ENCODE peak calls at places on chromosomes 4 and X, in five cellular contexts. B, R, O, C and K are unnamed samples.

GRCh38 chrX:14032383-14032782 is 2.7 kb upstream of the GEMIN8 start:
- DNase-seq in B (no peak), R (peak; percentile 22), O (peak; percentile 51), C (peak; percentile 40), K (no peak)

GRCh38 chrX:17405225-17405969 is 30.4 kb downstream of the NHS start:
- DNase-seq in B (no peak), R (peak; percentile 61), O (no peak), C (no peak), K (no peak)

GRCh38 chr4:147639388-147639787 is 22.2 kb downstream of the TMEM184C start:
- DNase-seq in B (no peak), R (no peak), O (no peak), C (no peak), K (no peak)

GRCh38 chr4:15495621-15496020 is 25.9 kb downstream of the CC2D2A start:
- DNase-seq in B (no peak), R (no peak), O (no peak), C (no peak), K (no peak)

GRCh38 chr4:66906314-66906713 is 639.0 kb downstream of the CENPC start:
- DNase-seq in B (no peak), R (no peak), O (no peak), C (peak; percentile 51), K (no peak)

GRCh38 chr4:1172971-1173757 is 781 bp upstream of the SPON2 start:
- DNase-seq in B (no peak), R (peak; percentile 64), O (no peak), C (no peak), K (peak; percentile 59)

GRCh38 chrX:40773809-40774208 is 38.5 kb upstream of the MED14 start:
- DNase-seq in B (no peak), R (peak; percentile 52), O (no peak), C (no peak), K (no peak)

GRCh38 chrX:124194209-124194608 is 138.3 kb upstream of the TEX13D start:
- DNase-seq in B (no peak), R (no peak), O (no peak), C (no peak), K (no peak)

GRCh38 chr4:55214172-55214571 is 88.8 kb upstream of the KDR start:
- DNase-seq in B (no peak), R (peak; percentile 2), O (no peak), C (no peak), K (no peak)

GRCh38 chrX:84046403-84046984 is 141.5 kb downstream of the RPS6KA6 start:
- DNase-seq in B (no peak), R (peak; percentile 8), O (peak; percentile 2), C (peak; percentile 9), K (peak; percentile 15)

GRCh38 chr4:102438873-102439614 is 62.1 kb upstream of the NFKB1 start:
- DNase-seq in B (no peak), R (peak; percentile 94), O (no peak), C (peak; percentile 17), K (peak; percentile 91)

GRCh38 chr4:14218641-14219040 is 591.1 kb upstream of the BOD1L1 start:
- DNase-seq in B (no peak), R (no peak), O (no peak), C (no peak), K (no peak)

GRCh38 chr4:163382178-163382869 is 38.6 kb downstream of the NPY5R start:
- DNase-seq in B (no peak), R (no peak), O (no peak), C (no peak), K (no peak)

GRCh38 chrX:9141496-9141895 is 107.6 kb upstream of the FAM9B start:
- DNase-seq in B (no peak), R (peak; percentile 73), O (no peak), C (no peak), K (no peak)

GRCh38 chrX:39261446-39262147 is 460.3 kb downstream of the MID1IP1 start:
- DNase-seq in B (no peak), R (peak; percentile 45), O (peak; percentile 4), C (peak; percentile 0), K (no peak)

GRCh38 chr4:55407119-55407518 is 11.4 kb downstream of the TMEM165 start:
- DNase-seq in B (no peak), R (no peak), O (no peak), C (no peak), K (no peak)

GRCh38 chrX:40144576-40144975 is 46.8 kb upstream of the BCOR start:
- DNase-seq in B (no peak), R (no peak), O (no peak), C (no peak), K (no peak)

GRCh38 chr4:15410750-15411149 is 17.1 kb upstream of the C1QTNF7 start:
- DNase-seq in B (no peak), R (no peak), O (peak; percentile 24), C (no peak), K (no peak)

GRCh38 chrX:34638116-34638515 is 19.0 kb downstream of the TMEM47 start:
- DNase-seq in B (no peak), R (peak; percentile 21), O (no peak), C (no peak), K (no peak)

GRCh38 chr4:94890579-94890978 is 132.8 kb downstream of the BMPR1B start:
- DNase-seq in B (no peak), R (no peak), O (no peak), C (no peak), K (no peak)

GRCh38 chr4:96305030-96305429 is 465.1 kb downstream of the PDHA2 start:
- DNase-seq in B (no peak), R (no peak), O (no peak), C (no peak), K (no peak)

GRCh38 chr4:180377741-180378140 is 1865.5 kb upstream of the TENM3 start:
- DNase-seq in B (no peak), R (no peak), O (no peak), C (peak; percentile 2), K (no peak)

GRCh38 chr4:23889814-23890269 is at the start of gene PPARGC1A:
- DNase-seq in B (no peak), R (no peak), O (no peak), C (peak; percentile 55), K (no peak)

GRCh38 chr4:105558277-105558676 is 5.9 kb downstream of the ARHGEF38 start:
- DNase-seq in B (no peak), R (no peak), O (no peak), C (no peak), K (no peak)

GRCh38 chr4:52861879-52862604 is at the start of gene RASL11B:
- DNase-seq in B (peak; percentile 4), R (peak; percentile 37), O (peak; percentile 86), C (peak; percentile 51), K (peak; percentile 25)

GRCh38 chrX:35115205-35115604 is 172.6 kb downstream of the FAM47B start:
- DNase-seq in B (no peak), R (peak; percentile 68), O (no peak), C (no peak), K (peak; percentile 8)

GRCh38 chr4:22190855-22191254 is 242.3 kb upstream of the KCNIP4 start:
- DNase-seq in B (no peak), R (peak; percentile 34), O (no peak), C (no peak), K (no peak)

GRCh38 chr4:66681962-66682361 is 863.3 kb downstream of the CENPC start:
- DNase-seq in B (no peak), R (no peak), O (no peak), C (no peak), K (no peak)

GRCh38 chr4:151785484-151786157 is 24.8 kb upstream of the GATB start:
- DNase-seq in B (no peak), R (no peak), O (no peak), C (no peak), K (no peak)

GRCh38 chr4:88841635-88842034 is 144.0 kb upstream of the NAP1L5 start:
- DNase-seq in B (no peak), R (peak; percentile 25), O (no peak), C (no peak), K (peak; percentile 52)

GRCh38 chrX:86002076-86002896 is 45.1 kb downstream of the CHM start:
- DNase-seq in B (no peak), R (peak; percentile 5), O (no peak), C (no peak), K (no peak)

GRCh38 chrX:109393859-109394258 is 88.0 kb downstream of the GUCY2F start:
- DNase-seq in B (no peak), R (no peak), O (no peak), C (no peak), K (no peak)

GRCh38 chrX:87961471-87961870 is 443.9 kb downstream of the KLHL4 start:
- DNase-seq in B (no peak), R (no peak), O (no peak), C (peak; percentile 50), K (no peak)

GRCh38 chr4:110848787-110849186 is 225.9 kb upstream of the PITX2 start:
- DNase-seq in B (no peak), R (no peak), O (no peak), C (no peak), K (no peak)

GRCh38 chr4:82868572-82868971 is 22.4 kb downstream of the SEC31A start:
- DNase-seq in B (no peak), R (no peak), O (no peak), C (no peak), K (no peak)

GRCh38 chr4:13912436-13912835 is 284.9 kb upstream of the BOD1L1 start:
- DNase-seq in B (no peak), R (no peak), O (no peak), C (no peak), K (no peak)

GRCh38 chrX:24243692-24244091 is 70.2 kb downstream of the SUPT20HL2 start:
- DNase-seq in B (no peak), R (no peak), O (no peak), C (no peak), K (peak; percentile 67)

GRCh38 chrX:136170109-136170800 is 22.9 kb downstream of the FHL1 start:
- DNase-seq in B (no peak), R (peak; percentile 60), O (no peak), C (no peak), K (no peak)

GRCh38 chrX:25015486-25016360 is at the start of gene ARX:
- DNase-seq in B (no peak), R (no peak), O (no peak), C (no peak), K (no peak)